ENCODE peak calls at places on chromosomes 3 and 15, in six cellular contexts. G is GM13976, O is retinal pigment epithelial cell, Q is caudate nucleus, X is NCI-H69, Y is ACHN. T is an unnamed sample.
A peak's percentile ranks its signal among the peaks of the same experiment; 100 is the strongest.

GRCh38 chr15:100601158-100601557 is 826 bp downstream of the LINS1 start:
- DNase-seq in G (no peak), O (no peak), Q (no peak), X (peak; percentile 19), Y (peak; percentile 11), T (no peak)

GRCh38 chr3:190534386-190534785 is 20.5 kb downstream of the IL1RAP start:
- DNase-seq in G (no peak), O (no peak), Q (no peak), X (no peak), Y (no peak), T (no peak)

GRCh38 chr3:150721285-150722130 is 17.8 kb upstream of the ERICH6 start:
- DNase-seq in G (peak; percentile 71), O (no peak), Q (no peak), X (peak; percentile 63), Y (peak; percentile 61), T (peak; percentile 68)

GRCh38 chr15:43550527-43551363 is 33.3 kb downstream of the MAP1A start:
- DNase-seq in G (no peak), O (no peak), Q (no peak), X (no peak), Y (no peak), T (no peak)

GRCh38 chr15:32872606-32873291 is 154.9 kb downstream of the GREM1 start:
- DNase-seq in G (no peak), O (no peak), Q (no peak), X (peak; percentile 52), Y (no peak), T (no peak)

GRCh38 chr15:34481370-34481769 is 43.8 kb upstream of the GOLGA8A start:
- DNase-seq in G (no peak), O (no peak), Q (no peak), X (no peak), Y (no peak), T (no peak)

GRCh38 chr3:45988100-45988761 is 7.4 kb downstream of the FYCO1 start:
- DNase-seq in G (no peak), O (no peak), Q (no peak), X (no peak), Y (no peak), T (no peak)

GRCh38 chr3:151561878-151562277 is 101.0 kb upstream of the IGSF10 start:
- DNase-seq in G (no peak), O (no peak), Q (no peak), X (no peak), Y (no peak), T (no peak)

GRCh38 chr15:70488002-70488605 is 275.3 kb downstream of the UACA start:
- DNase-seq in G (peak; percentile 76), O (no peak), Q (peak; percentile 29), X (peak; percentile 54), Y (peak; percentile 71), T (peak; percentile 72)

GRCh38 chr3:157122116-157122515 is 37.8 kb downstream of the CCNL1 start:
- DNase-seq in G (no peak), O (no peak), Q (no peak), X (no peak), Y (peak; percentile 73), T (no peak)